ENCODE peak calls at places on chromosomes 12 and 14, in seven cellular contexts. D is endothelial cell of umbilical vein, F is hepatocyte, M is H9, U is AG04450, H is mucosa of descending colon, C is lower lobe of right lung. P is an unnamed sample. For H3K9me3, the result is how much of the 10 kb centered on the place peaks cover.

GRCh38 chr12:122471324-122472226 is 29.2 kb downstream of the ZCCHC8 start:
- DNase-seq in D (peak), F (peak), M (no peak), U (peak), H (no peak), C (no peak), P (no peak)

GRCh38 chr14:89368490-89369477 is 48.2 kb downstream of the FOXN3 start:
- DNase-seq in D (no peak), F (peak), M (no peak), U (no peak), H (no peak), C (no peak), P (no peak)

GRCh38 chr14:74949859-74950572 is 5.4 kb downstream of the PGF start:
- DNase-seq in D (no peak), F (peak), M (no peak), U (no peak), H (no peak), C (no peak), P (no peak)

GRCh38 chr14:55938249-55938791 is 179.9 kb upstream of the PELI2 start:
- DNase-seq in D (peak), F (peak), M (no peak), U (peak), H (no peak), C (no peak), P (peak)

GRCh38 chr12:58648151-58648550 is 272.2 kb downstream of the LRIG3 start:
- DNase-seq in D (no peak), F (no peak), M (no peak), U (no peak), H (no peak), C (no peak), P (no peak)

GRCh38 chr14:20295067-20295466 is 10.7 kb downstream of the TTC5 start:
- DNase-seq in D (no peak), F (no peak), M (no peak), U (no peak), H (no peak), C (no peak), P (no peak)

GRCh38 chr12:3055712-3056467 is 21.3 kb upstream of the TSPAN9 start:
- DNase-seq in D (no peak), F (no peak), M (peak), U (no peak), H (no peak), C (no peak), P (no peak)

GRCh38 chr12:15180975-15181683 is 40.1 kb downstream of the RERG start:
- DNase-seq in D (no peak), F (no peak), M (no peak), U (no peak), H (no peak), C (no peak), P (no peak)

GRCh38 chr12:31650927-31651326 is 8.6 kb upstream of the ETFBKMT start:
- DNase-seq in D (no peak), F (peak), M (no peak), U (no peak), H (no peak), C (no peak), P (no peak)

GRCh38 chr12:124387510-124387855 is 92.6 kb downstream of the RFLNA start:
- DNase-seq in D (peak), F (no peak), M (no peak), U (no peak), H (no peak), C (peak), P (peak)

GRCh38 chr12:26787125-26787495 is 45.9 kb downstream of the ITPR2 start:
- DNase-seq in D (peak), F (peak), M (no peak), U (no peak), H (no peak), C (no peak), P (no peak)

GRCh38 chr14:100525615-100526014 is 61.6 kb downstream of the BEGAIN start:
- DNase-seq in D (no peak), F (no peak), M (no peak), U (no peak), H (no peak), C (no peak), P (peak)

GRCh38 chr14:53368714-53369191 is 215.6 kb upstream of the DDHD1 start:
- DNase-seq in D (peak), F (no peak), M (no peak), U (peak), H (no peak), C (no peak), P (no peak)

GRCh38 chr14:73283592-73284379 is 46.5 kb downstream of the PAPLN start:
- DNase-seq in D (no peak), F (no peak), M (peak), U (no peak), H (no peak), C (no peak), P (no peak)

GRCh38 chr14:74583689-74584434 is 28.2 kb downstream of the LTBP2 start:
- DNase-seq in D (no peak), F (peak), M (no peak), U (peak), H (no peak), C (no peak), P (no peak)

GRCh38 chr12:5592313-5592712 is 160.4 kb downstream of the NTF3 start:
- DNase-seq in D (no peak), F (no peak), M (no peak), U (no peak), H (no peak), C (no peak), P (no peak)

GRCh38 chr12:102675672-102676071 is 195.3 kb upstream of the IGF1 start:
- DNase-seq in D (no peak), F (no peak), M (no peak), U (no peak), H (no peak), C (no peak), P (no peak)

GRCh38 chr12:101795013-101795412 is 35.7 kb downstream of the GNPTAB start:
- DNase-seq in D (no peak), F (no peak), M (no peak), U (no peak), H (no peak), C (no peak), P (no peak)

GRCh38 chr12:132030367-132031038 is 80.8 kb downstream of the EP400 start:
- DNase-seq in D (peak), F (no peak), M (no peak), U (no peak), H (no peak), C (no peak), P (no peak)

GRCh38 chr14:20477211-20477876 is 8.1 kb downstream of the PNP start:
- DNase-seq in D (peak), F (no peak), M (no peak), U (no peak), H (no peak), C (peak), P (no peak)

GRCh38 chr12:46154221-46154975 is 114.4 kb downstream of the SLC38A1 start:
- DNase-seq in D (peak), F (peak), M (no peak), U (no peak), H (no peak), C (no peak), P (no peak)

GRCh38 chr12:1488908-1489381 is 105.4 kb downstream of the FBXL14 start:
- DNase-seq in D (no peak), F (peak), M (no peak), U (no peak), H (no peak), C (no peak), P (peak)

GRCh38 chr12:30867415-30867814 is 59.1 kb upstream of the TSPAN11 start:
- DNase-seq in D (no peak), F (no peak), M (no peak), U (no peak), H (no peak), C (no peak), P (no peak)

GRCh38 chr12:131863711-131864396 is 30.6 kb upstream of the ULK1 start:
- DNase-seq in D (no peak), F (no peak), M (peak), U (no peak), H (no peak), C (no peak), P (peak)

GRCh38 chr14:64450255-64450654 is 15.0 kb upstream of the AKAP5 start:
- DNase-seq in D (no peak), F (no peak), M (no peak), U (no peak), H (no peak), C (no peak), P (no peak)

GRCh38 chr14:75274899-75275569 is 3.6 kb upstream of the FOS start:
- DNase-seq in D (no peak), F (no peak), M (no peak), U (no peak), H (peak), C (peak), P (no peak)

GRCh38 chr12:47775100-47775911 is 2.3 kb downstream of the SLC48A1 start:
- DNase-seq in D (no peak), F (no peak), M (no peak), U (no peak), H (no peak), C (peak), P (peak)

GRCh38 chr12:45671254-45671653 is 58.3 kb upstream of the ARID2 start:
- DNase-seq in D (no peak), F (no peak), M (no peak), U (peak), H (no peak), C (no peak), P (no peak)

GRCh38 chr12:89709994-89710872 is 1.6 kb upstream of the ATP2B1 start:
- DNase-seq in D (no peak), F (peak), M (peak), U (no peak), H (peak), C (peak), P (peak)

GRCh38 chr14:88380405-88380804 is 5.1 kb upstream of the SPATA7 start:
- DNase-seq in D (no peak), F (peak), M (no peak), U (no peak), H (no peak), C (no peak), P (no peak)

GRCh38 chr14:50599700-50600444 is 39.9 kb downstream of the ATL1 start:
- DNase-seq in D (peak), F (peak), M (no peak), U (no peak), H (no peak), C (no peak), P (no peak)

GRCh38 chr12:130029151-130029550 is 125.3 kb upstream of the TMEM132D start:
- DNase-seq in D (no peak), F (no peak), M (no peak), U (no peak), H (no peak), C (no peak), P (peak)

GRCh38 chr12:124940393-124941169 is 26.1 kb upstream of the UBC start:
- DNase-seq in D (peak), F (peak), M (peak), U (peak), H (peak), C (peak), P (peak)

GRCh38 chr14:36068777-36069534 is 107.6 kb downstream of the PTCSC3 start:
- DNase-seq in D (no peak), F (no peak), M (no peak), U (no peak), H (no peak), C (no peak), P (no peak)

GRCh38 chr12:1828863-1829262 is 8.5 kb downstream of the LRTM2 start:
- DNase-seq in D (no peak), F (no peak), M (no peak), U (no peak), H (no peak), C (peak), P (peak)

GRCh38 chr14:86257973-86258372 is 728.0 kb downstream of the FLRT2 start:
- DNase-seq in D (no peak), F (no peak), M (no peak), U (no peak), H (no peak), C (no peak), P (no peak)

GRCh38 chr12:7207866-7208612 is 18.6 kb downstream of the PEX5 start:
- DNase-seq in D (no peak), F (no peak), M (no peak), U (no peak), H (no peak), C (no peak), P (no peak)

GRCh38 chr14:92203116-92203515 is 81.3 kb downstream of the CPSF2 start:
- DNase-seq in D (no peak), F (no peak), M (no peak), U (no peak), H (no peak), C (no peak), P (no peak)

GRCh38 chr12:28527631-28528249 is 337.5 kb downstream of the CCDC91 start:
- DNase-seq in D (no peak), F (no peak), M (no peak), U (no peak), H (no peak), C (no peak), P (no peak)

DNA sequence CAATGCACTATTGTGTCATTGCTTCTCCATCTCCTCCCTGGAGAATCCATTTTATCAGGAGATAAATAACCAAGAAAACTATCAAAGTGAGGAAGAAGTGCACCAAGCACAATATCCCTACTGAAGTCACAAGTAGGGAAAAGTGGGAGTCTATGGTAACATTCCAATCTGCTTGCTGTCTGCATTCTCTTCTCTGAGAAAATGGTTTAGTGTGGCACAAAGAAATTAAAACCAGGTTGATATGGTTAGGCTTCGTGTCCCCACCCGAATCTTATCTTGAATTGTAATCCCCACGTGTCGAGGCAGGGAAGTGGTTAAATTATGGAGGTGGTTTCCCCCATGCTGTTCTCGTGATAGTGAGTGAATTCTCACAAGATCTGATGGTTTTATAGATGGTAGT is 209.7 kb downstream of the PRKD1 start:
- DNase-seq in D (no peak), F (no peak), M (no peak), U (no peak), H (no peak), C (no peak), P (no peak)
- H3K9me3 ChIP-seq in D (under half), F (under half), M (under half), U (under half), H (under half), C (under half), P (under half)

DNA sequence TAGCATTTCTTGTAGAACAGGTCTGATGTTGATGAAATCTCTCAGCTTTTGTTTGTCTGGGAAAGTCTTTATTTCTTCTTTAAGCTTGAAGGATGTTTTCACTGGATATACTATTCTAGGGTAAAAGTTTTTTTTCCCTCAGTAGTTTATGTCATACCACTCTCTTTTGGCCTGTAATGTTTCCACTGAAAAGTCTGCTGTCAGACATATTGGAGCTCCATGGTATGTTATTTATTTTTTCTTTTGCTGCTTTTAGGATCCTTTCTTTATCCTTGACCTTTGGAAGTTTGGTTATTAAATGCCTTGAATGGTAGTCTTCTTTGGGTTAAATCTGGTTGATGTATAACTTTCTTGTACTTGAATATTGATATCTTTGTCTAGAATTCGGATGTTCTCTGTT is 306.1 kb downstream of the FUT8 start:
- DNase-seq in D (no peak), F (no peak), M (no peak), U (no peak), H (no peak), C (no peak), P (no peak)
- H3K9me3 ChIP-seq in D (under half), F (under half), M (under half), U (under half), H (under half), C (under half), P (under half)

GRCh38 chr12:133080051-133080618 is 588 bp upstream of the ZNF140 start:
- DNase-seq in D (peak), F (peak), M (peak), U (peak), H (peak), C (peak), P (peak)
- H3K9me3 ChIP-seq in D (under half), F (under half), M (under half), U (half or more), H (half or more), C (half or more), P (half or more)

DNA sequence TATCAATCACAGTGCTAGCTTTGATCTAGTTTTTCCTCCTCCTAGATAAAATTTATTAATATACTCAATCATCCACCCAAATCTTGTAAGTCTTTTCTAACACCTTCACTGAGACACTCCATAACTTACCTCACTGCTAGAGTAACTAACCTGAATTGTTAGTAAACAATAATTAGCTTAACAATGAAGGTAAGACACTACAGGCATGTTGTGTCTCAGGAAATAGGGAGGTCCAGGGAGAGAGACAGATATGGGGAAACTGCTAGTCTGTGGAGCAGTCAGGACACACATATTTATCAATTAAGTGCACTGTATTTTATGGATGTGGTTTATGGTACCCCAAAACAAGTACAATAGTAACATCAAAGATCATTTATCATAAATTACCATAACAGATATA is 94.2 kb upstream of the SSTR1 start:
- DNase-seq in D (no peak), F (no peak), M (no peak), U (no peak), H (no peak), C (no peak), P (no peak)
- H3K9me3 ChIP-seq in D (under half), F (under half), M (under half), U (under half), H (under half), C (under half), P (under half)

GRCh38 chr14:29354446-29354845 is 573.2 kb downstream of the PRKD1 start:
- DNase-seq in D (no peak), F (no peak), M (no peak), U (no peak), H (no peak), C (no peak), P (no peak)

GRCh38 chr14:29350496-29350895 is 577.2 kb downstream of the PRKD1 start:
- DNase-seq in D (no peak), F (no peak), M (no peak), U (no peak), H (no peak), C (no peak), P (no peak)

GRCh38 chr14:29352681-29353080 is 575.0 kb downstream of the PRKD1 start:
- DNase-seq in D (no peak), F (no peak), M (no peak), U (no peak), H (no peak), C (no peak), P (no peak)

GRCh38 chr14:29353473-29353872 is 574.2 kb downstream of the PRKD1 start:
- DNase-seq in D (no peak), F (no peak), M (no peak), U (no peak), H (no peak), C (no peak), P (no peak)

DNA sequence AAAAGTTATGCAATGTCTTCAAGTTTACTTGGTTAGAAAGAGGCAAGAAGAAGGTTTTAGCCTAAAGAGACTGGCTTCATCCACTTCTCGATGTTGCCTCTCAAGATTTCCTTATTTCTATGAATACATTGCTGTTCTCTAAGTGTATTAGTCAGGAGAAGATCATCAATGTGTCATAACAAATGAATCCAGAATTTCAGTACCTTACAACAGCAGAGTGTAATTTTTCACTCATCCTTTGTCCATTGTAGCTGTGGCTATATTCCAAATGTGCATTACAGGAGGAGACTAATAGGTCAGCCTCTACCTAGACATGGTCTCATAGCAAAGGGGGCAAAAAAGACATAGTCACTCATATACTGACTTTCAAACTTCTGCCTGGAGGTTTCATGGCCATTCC is 579.1 kb downstream of the PRKD1 start:
- DNase-seq in D (no peak), F (no peak), M (no peak), U (no peak), H (no peak), C (no peak), P (no peak)
- H3K9me3 ChIP-seq in D (under half), F (under half), M (under half), U (under half), H (under half), C (under half), P (under half)

GRCh38 chr14:106843951-106844483 is 1317.6 kb downstream of the TMEM121 start:
- DNase-seq in D (no peak), F (no peak), M (no peak), U (no peak), H (peak), C (peak), P (peak)

GRCh38 chr14:106845286-106846087 is 1319.1 kb downstream of the TMEM121 start:
- DNase-seq in D (no peak), F (no peak), M (no peak), U (no peak), H (peak), C (peak), P (peak)

GRCh38 chr14:106846218-106846617 is 1319.8 kb downstream of the TMEM121 start:
- DNase-seq in D (no peak), F (no peak), M (no peak), U (no peak), H (no peak), C (no peak), P (no peak)

GRCh38 chr14:106843376-106843775 is 1317.0 kb downstream of the TMEM121 start:
- DNase-seq in D (no peak), F (no peak), M (no peak), U (no peak), H (no peak), C (no peak), P (no peak)

GRCh38 chr14:106844608-106845285 is 1318.4 kb downstream of the TMEM121 start:
- DNase-seq in D (no peak), F (no peak), M (no peak), U (no peak), H (peak), C (peak), P (peak)
- H3K9me3 ChIP-seq in D (under half), F (under half), M (half or more), U (half or more), H (under half), C (under half), P (under half)

P was measured in kidney.